ENCODE peak calls at places on chromosome 15, in four cellular contexts. A, L, P and Z are unnamed samples.

GRCh38 chr15:91752081-91752810 is 101.3 kb upstream of the SLCO3A1 start:
- DNase-seq in L (no peak), A (no peak), P (no peak), Z (no peak)

GRCh38 chr15:83833569-83833968 is 179.6 kb downstream of the ADAMTSL3 start:
- DNase-seq in P (no peak), L (no peak), A (no peak), Z (no peak)

GRCh38 chr15:40776537-40777141 is 6.9 kb downstream of the C15orf62 start:
- DNase-seq in P (peak; percentile 86), L (no peak), A (peak; percentile 58), Z (peak; percentile 77)

GRCh38 chr15:38401716-38402115 is 52.2 kb upstream of the FAM98B start:
- DNase-seq in A (no peak), L (no peak), P (peak; percentile 44), Z (peak; percentile 50)

GRCh38 chr15:51263726-51264125 is 74.7 kb downstream of the CYP19A1 start:
- DNase-seq in L (no peak), P (no peak), A (no peak), Z (no peak)

GRCh38 chr15:49466119-49466518 is 43.1 kb downstream of the FGF7 start:
- DNase-seq in L (no peak), P (no peak), A (no peak), Z (no peak)

GRCh38 chr15:92421980-92422379 is 28.3 kb downstream of the ST8SIA2 start:
- DNase-seq in A (no peak), P (no peak), L (no peak), Z (no peak)

GRCh38 chr15:76168237-76168984 is 108.6 kb downstream of the TMEM266 start:
- DNase-seq in L (no peak), P (no peak), A (no peak), Z (peak; percentile 35)